ENCODE peak calls at places on chromosome X, in five cellular contexts. One of them, this sample, is unnamed.

GRCh38 chrX:11193035-11193469 is 81.9 kb downstream of the HCCS start:
- DNase-seq in activated T-cell treated with anti-CD3 and anti-CD28 coated beads for 24 hours: no peak
- DNase-seq in ovary: no peak
- DNase-seq in fibroblast of lung: peak; percentile 5
- DNase-seq in T-helper 9 cell: no peak
- DNase-seq in this sample: no peak

GRCh38 chrX:45774961-45775360 is 574.3 kb upstream of the DIPK2B start:
- DNase-seq in activated T-cell treated with anti-CD3 and anti-CD28 coated beads for 24 hours: no peak
- DNase-seq in ovary: peak; percentile 38
- DNase-seq in fibroblast of lung: peak; percentile 88
- DNase-seq in T-helper 9 cell: no peak
- DNase-seq in this sample: no peak

GRCh38 chrX:49192722-49193328 is 6.7 kb upstream of the PRICKLE3 start:
- DNase-seq in activated T-cell treated with anti-CD3 and anti-CD28 coated beads for 24 hours: peak; percentile 23
- DNase-seq in ovary: no peak
- DNase-seq in fibroblast of lung: peak; percentile 16
- DNase-seq in T-helper 9 cell: no peak
- DNase-seq in this sample: no peak

GRCh38 chrX:6574762-6575161 is 39.8 kb upstream of the VCX3A start:
- DNase-seq in activated T-cell treated with anti-CD3 and anti-CD28 coated beads for 24 hours: no peak
- DNase-seq in ovary: no peak
- DNase-seq in fibroblast of lung: no peak
- DNase-seq in T-helper 9 cell: no peak
- DNase-seq in this sample: no peak

GRCh38 chrX:83416273-83416672 is 91.8 kb upstream of the POU3F4 start:
- DNase-seq in activated T-cell treated with anti-CD3 and anti-CD28 coated beads for 24 hours: no peak
- DNase-seq in ovary: no peak
- DNase-seq in fibroblast of lung: no peak
- DNase-seq in T-helper 9 cell: no peak
- DNase-seq in this sample: no peak

GRCh38 chrX:68508799-68509198 is 9.9 kb downstream of the YIPF6 start:
- DNase-seq in activated T-cell treated with anti-CD3 and anti-CD28 coated beads for 24 hours: no peak
- DNase-seq in ovary: no peak
- DNase-seq in fibroblast of lung: no peak
- DNase-seq in T-helper 9 cell: no peak
- DNase-seq in this sample: no peak

GRCh38 chrX:24396236-24396929 is 35.9 kb downstream of the SUPT20HL1 start:
- DNase-seq in activated T-cell treated with anti-CD3 and anti-CD28 coated beads for 24 hours: no peak
- DNase-seq in ovary: no peak
- DNase-seq in fibroblast of lung: peak; percentile 83
- DNase-seq in T-helper 9 cell: no peak
- DNase-seq in this sample: no peak

GRCh38 chrX:47370278-47370677 is at the start of gene ZNF157:
- DNase-seq in activated T-cell treated with anti-CD3 and anti-CD28 coated beads for 24 hours: no peak
- DNase-seq in ovary: no peak
- DNase-seq in fibroblast of lung: no peak
- DNase-seq in T-helper 9 cell: no peak
- DNase-seq in this sample: no peak

GRCh38 chrX:57267308-57267707 is 19.2 kb upstream of the FAAH2 start:
- DNase-seq in activated T-cell treated with anti-CD3 and anti-CD28 coated beads for 24 hours: no peak
- DNase-seq in ovary: no peak
- DNase-seq in fibroblast of lung: no peak
- DNase-seq in T-helper 9 cell: no peak
- DNase-seq in this sample: no peak

GRCh38 chrX:56765816-56766553 is 36.9 kb downstream of the NBDY start:
- DNase-seq in activated T-cell treated with anti-CD3 and anti-CD28 coated beads for 24 hours: no peak
- DNase-seq in ovary: no peak
- DNase-seq in fibroblast of lung: no peak
- DNase-seq in T-helper 9 cell: no peak
- DNase-seq in this sample: peak; percentile 17

GRCh38 chrX:112818114-112819012 is 22.3 kb downstream of the AMOT start:
- DNase-seq in activated T-cell treated with anti-CD3 and anti-CD28 coated beads for 24 hours: no peak
- DNase-seq in ovary: no peak
- DNase-seq in fibroblast of lung: no peak
- DNase-seq in T-helper 9 cell: no peak
- DNase-seq in this sample: no peak

GRCh38 chrX:2360731-2361130 is 140.0 kb downstream of the DHRSX start:
- DNase-seq in activated T-cell treated with anti-CD3 and anti-CD28 coated beads for 24 hours: no peak
- DNase-seq in ovary: no peak
- DNase-seq in fibroblast of lung: peak; percentile 47
- DNase-seq in T-helper 9 cell: no peak
- DNase-seq in this sample: no peak

GRCh38 chrX:80812176-80812575 is 2.5 kb upstream of the BRWD3 start:
- DNase-seq in activated T-cell treated with anti-CD3 and anti-CD28 coated beads for 24 hours: peak; percentile 10
- DNase-seq in ovary: no peak
- DNase-seq in fibroblast of lung: peak; percentile 49
- DNase-seq in T-helper 9 cell: no peak
- DNase-seq in this sample: no peak

GRCh38 chrX:71998836-71999509 is 88.3 kb downstream of the NHSL2 start:
- DNase-seq in activated T-cell treated with anti-CD3 and anti-CD28 coated beads for 24 hours: no peak
- DNase-seq in ovary: peak; percentile 44
- DNase-seq in fibroblast of lung: no peak
- DNase-seq in T-helper 9 cell: peak; percentile 42
- DNase-seq in this sample: no peak

GRCh38 chrX:32576885-32577284 is 634.5 kb downstream of the DMD start:
- DNase-seq in activated T-cell treated with anti-CD3 and anti-CD28 coated beads for 24 hours: no peak
- DNase-seq in ovary: no peak
- DNase-seq in fibroblast of lung: no peak
- DNase-seq in T-helper 9 cell: no peak
- DNase-seq in this sample: no peak

GRCh38 chrX:48956728-48957414 is 536 bp downstream of the OTUD5 start:
- DNase-seq in activated T-cell treated with anti-CD3 and anti-CD28 coated beads for 24 hours: no peak
- DNase-seq in ovary: peak; percentile 31
- DNase-seq in fibroblast of lung: no peak
- DNase-seq in T-helper 9 cell: peak; percentile 58
- DNase-seq in this sample: no peak

GRCh38 chrX:19245711-19246269 is 97.9 kb upstream of the PDHA1 start:
- DNase-seq in activated T-cell treated with anti-CD3 and anti-CD28 coated beads for 24 hours: no peak
- DNase-seq in ovary: no peak
- DNase-seq in fibroblast of lung: no peak
- DNase-seq in T-helper 9 cell: no peak
- DNase-seq in this sample: no peak

GRCh38 chrX:37883196-37883595 is 35.8 kb upstream of the DYNLT3 start:
- DNase-seq in activated T-cell treated with anti-CD3 and anti-CD28 coated beads for 24 hours: no peak
- DNase-seq in ovary: no peak
- DNase-seq in fibroblast of lung: no peak
- DNase-seq in T-helper 9 cell: no peak
- DNase-seq in this sample: no peak

GRCh38 chrX:15686818-15687685 is 22.4 kb upstream of the CLTRN start:
- DNase-seq in activated T-cell treated with anti-CD3 and anti-CD28 coated beads for 24 hours: peak; percentile 35
- DNase-seq in ovary: peak; percentile 40
- DNase-seq in fibroblast of lung: peak; percentile 41
- DNase-seq in T-helper 9 cell: peak; percentile 46
- DNase-seq in this sample: no peak

GRCh38 chrX:69313622-69314290 is 148.5 kb upstream of the PJA1 start:
- DNase-seq in activated T-cell treated with anti-CD3 and anti-CD28 coated beads for 24 hours: no peak
- DNase-seq in ovary: no peak
- DNase-seq in fibroblast of lung: no peak
- DNase-seq in T-helper 9 cell: no peak
- DNase-seq in this sample: no peak

This sample was measured in esophagus muscularis mucosa.